ENCODE peak calls at places on chromosomes 3 and 15, in seven cellular contexts. I is CD8-positive, alpha-beta memory T cell; D is mucosa of descending colon; E is adipocyte; Z is cardiac muscle cell; L is HCT116; K is breast epithelium. S is an unnamed sample.

GRCh38 chr3:112681822-112682325 is 40.9 kb upstream of the CCDC80 start:
- DNase-seq in I (no peak), D (no peak), E (peak; percentile 60), Z (no peak), L (no peak), K (no peak), S (no peak)

GRCh38 chr3:103195201-103195600 is 760.4 kb downstream of the ZPLD1 start:
- DNase-seq in I (no peak), D (no peak), E (peak; percentile 88), Z (no peak), L (no peak), K (no peak), S (no peak)

GRCh38 chr15:52765779-52766178 is 24.4 kb downstream of the ONECUT1 start:
- DNase-seq in I (no peak), D (no peak), E (no peak), Z (peak; percentile 43), L (no peak), K (no peak), S (no peak)

GRCh38 chr3:129695203-129695602 is 88.7 kb upstream of the PLXND1 start:
- DNase-seq in I (no peak), D (no peak), E (peak; percentile 44), Z (no peak), L (no peak), K (no peak), S (no peak)

GRCh38 chr15:40044717-40045571 is 6.0 kb upstream of the SRP14 start:
- DNase-seq in I (peak; percentile 86), D (peak; percentile 95), E (peak; percentile 95), Z (peak; percentile 89), L (peak; percentile 46), K (peak; percentile 85), S (peak; percentile 73)

GRCh38 chr3:176920806-176921205 is 276.5 kb downstream of the TBL1XR1 start:
- DNase-seq in I (no peak), D (no peak), E (no peak), Z (no peak), L (no peak), K (no peak), S (no peak)

GRCh38 chr3:195583831-195584542 is at the start of gene APOD:
- DNase-seq in I (no peak), D (peak; percentile 71), E (peak; percentile 79), Z (no peak), L (no peak), K (no peak), S (no peak)

GRCh38 chr3:110677506-110677905 is 394.1 kb upstream of the NECTIN3 start:
- DNase-seq in I (no peak), D (no peak), E (no peak), Z (no peak), L (no peak), K (no peak), S (no peak)

GRCh38 chr15:50261979-50262378 is 3.5 kb downstream of the HDC start:
- DNase-seq in I (no peak), D (no peak), E (no peak), Z (no peak), L (no peak), K (no peak), S (no peak)

GRCh38 chr3:35393916-35394315 is 245.4 kb upstream of the ARPP21 start:
- DNase-seq in I (no peak), D (no peak), E (peak; percentile 42), Z (no peak), L (no peak), K (no peak), S (no peak)

GRCh38 chr3:156617145-156617544 is 57.2 kb upstream of the TIPARP start:
- DNase-seq in I (no peak), D (no peak), E (no peak), Z (no peak), L (no peak), K (no peak), S (no peak)

GRCh38 chr3:156612906-156613305 is 58.0 kb upstream of the SSR3 start:
- DNase-seq in I (no peak), D (no peak), E (no peak), Z (no peak), L (no peak), K (no peak), S (no peak)

GRCh38 chr3:156611870-156612494 is 57.1 kb upstream of the SSR3 start:
- DNase-seq in I (no peak), D (no peak), E (no peak), Z (no peak), L (no peak), K (no peak), S (no peak)

GRCh38 chr3:156615592-156616173 is 58.7 kb upstream of the TIPARP start:
- DNase-seq in I (no peak), D (no peak), E (peak; percentile 77), Z (peak; percentile 37), L (no peak), K (no peak), S (no peak)

GRCh38 chr3:156614642-156615511 is 59.5 kb upstream of the TIPARP start:
- DNase-seq in I (no peak), D (no peak), E (peak; percentile 25), Z (peak; percentile 12), L (no peak), K (no peak), S (no peak)
- H3K4me1 ChIP-seq in I (no peaks in the 10 kb centered on the region), D (no peaks in the 10 kb centered on the region), E (peaks cover 46% of the 10 kb centered on the region), Z (peaks cover 8% of the 10 kb centered on the region), L (no peaks in the 10 kb centered on the region), K (no peaks in the 10 kb centered on the region), S (no peaks in the 10 kb centered on the region)

GRCh38 chr15:57551717-57552677 is 39.7 kb upstream of the MYZAP start:
- DNase-seq in I (no peak), D (no peak), E (peak; percentile 80), Z (peak; percentile 72), L (peak; percentile 27), K (no peak), S (no peak)

GRCh38 chr15:57554821-57555185 is 36.9 kb upstream of the MYZAP start:
- DNase-seq in I (no peak), D (no peak), E (no peak), Z (no peak), L (no peak), K (no peak), S (no peak)

GRCh38 chr15:57553526-57553925 is 38.2 kb upstream of the MYZAP start:
- DNase-seq in I (no peak), D (no peak), E (no peak), Z (no peak), L (no peak), K (no peak), S (no peak)

GRCh38 chr15:57554063-57554820 is 37.5 kb upstream of the MYZAP start:
- DNase-seq in I (no peak), D (no peak), E (peak; percentile 11), Z (no peak), L (no peak), K (no peak), S (no peak)

GRCh38 chr15:57552678-57553334 is 38.9 kb upstream of the MYZAP start:
- DNase-seq in I (no peak), D (no peak), E (no peak), Z (no peak), L (no peak), K (no peak), S (no peak)
- H3K4me1 ChIP-seq in I (no peaks in the 10 kb centered on the region), D (peaks cover 17% of the 10 kb centered on the region), E (no peaks in the 10 kb centered on the region), Z (peaks cover 47% of the 10 kb centered on the region), L (peaks cover 31% of the 10 kb centered on the region), K (peaks cover 14% of the 10 kb centered on the region), S (no peaks in the 10 kb centered on the region)

GRCh38 chr3:12893872-12894271 is 52.5 kb upstream of the RPL32 start:
- DNase-seq in I (no peak), D (no peak), E (no peak), Z (no peak), L (no peak), K (no peak), S (no peak)

GRCh38 chr3:12896206-12896697 is 54.9 kb upstream of the RPL32 start:
- DNase-seq in I (no peak), D (no peak), E (peak; percentile 8), Z (no peak), L (no peak), K (no peak), S (no peak)

GRCh38 chr3:12894629-12895028 is 53.3 kb upstream of the RPL32 start:
- DNase-seq in I (no peak), D (no peak), E (no peak), Z (peak; percentile 82), L (no peak), K (no peak), S (no peak)

GRCh38 chr3:12897537-12898289 is 56.3 kb upstream of the RPL32 start:
- DNase-seq in I (no peak), D (no peak), E (no peak), Z (no peak), L (no peak), K (no peak), S (no peak)

GRCh38 chr3:12895391-12896205 is 54.2 kb upstream of the RPL32 start:
- DNase-seq in I (no peak), D (no peak), E (no peak), Z (no peak), L (no peak), K (no peak), S (peak; percentile 28)
- H3K4me1 ChIP-seq in I (peaks cover 11% of the 10 kb centered on the region), D (no peaks in the 10 kb centered on the region), E (peaks cover 34% of the 10 kb centered on the region), Z (peaks cover 18% of the 10 kb centered on the region), L (no peaks in the 10 kb centered on the region), K (no peaks in the 10 kb centered on the region), S (peaks cover 20% of the 10 kb centered on the region)

GRCh38 chr15:89839424-89839823 is 24.8 kb upstream of the ANPEP start:
- DNase-seq in I (no peak), D (no peak), E (no peak), Z (no peak), L (no peak), K (no peak), S (no peak)
- H3K4me1 ChIP-seq in I (no peaks in the 10 kb centered on the region), D (no peaks in the 10 kb centered on the region), E (peaks cover 59% of the 10 kb centered on the region), Z (no peaks in the 10 kb centered on the region), L (peaks cover 3% of the 10 kb centered on the region), K (peaks cover 25% of the 10 kb centered on the region), S (peaks cover 26% of the 10 kb centered on the region)

DNA sequence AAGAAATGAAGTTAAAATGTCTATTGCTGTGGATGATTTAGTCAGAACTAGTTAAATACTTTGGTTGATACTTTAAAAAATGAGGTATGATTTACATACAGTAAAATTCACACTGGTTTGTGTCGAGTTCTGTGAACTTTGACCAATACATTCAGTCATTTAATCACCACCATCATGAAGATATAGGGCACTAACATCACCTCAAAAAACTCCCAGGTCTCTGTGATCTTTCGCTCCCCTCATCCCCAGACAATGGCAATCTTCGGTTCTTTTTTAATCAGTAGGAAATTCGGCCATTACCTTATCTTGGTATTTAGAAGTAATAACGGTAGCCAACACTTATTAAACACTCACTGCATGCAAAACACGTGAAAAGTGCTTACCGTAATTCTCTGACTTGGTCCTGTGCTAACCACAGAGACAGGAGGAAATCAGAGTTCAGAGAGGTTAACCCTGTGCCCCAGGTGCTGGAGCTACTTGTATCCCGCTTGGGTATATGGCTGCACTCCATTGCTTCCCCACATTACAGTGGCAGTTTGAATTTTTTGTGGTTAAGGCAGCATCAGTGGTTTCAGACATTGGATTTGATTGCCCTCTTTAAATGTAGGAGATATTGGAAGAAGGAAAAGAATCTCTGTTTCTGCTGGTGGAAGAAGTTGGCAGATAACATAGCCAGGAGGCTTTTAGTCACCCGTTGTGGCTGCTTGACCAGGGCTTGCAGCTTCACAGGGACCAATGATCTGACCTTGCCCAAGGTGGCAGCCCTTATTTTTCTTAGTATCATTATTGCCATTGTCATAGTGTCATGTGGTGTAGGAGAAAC is 4.2 kb downstream of the PLCL2 start:
- DNase-seq in I (no peak), D (no peak), E (no peak), Z (no peak), L (no peak), K (no peak), S (no peak)
- H3K4me1 ChIP-seq in I (peaks cover 66% of the 10 kb centered on the region), D (peaks cover 4% of the 10 kb centered on the region), E (peaks cover 29% of the 10 kb centered on the region), Z (peaks cover 51% of the 10 kb centered on the region), L (no peaks in the 10 kb centered on the region), K (no peaks in the 10 kb centered on the region), S (peaks cover 15% of the 10 kb centered on the region)

S was measured in ascending aorta.